ENCODE peak calls at places on chromosome 22, in nine cellular contexts. One of them, this sample, is unnamed.

GRCh38 chr22:29346659-29347058 is 31.2 kb upstream of the RASL10A start:
- DNase-seq in stimulated activated CD8-positive, alpha-beta memory T cell treated with anti-CD3 and anti-CD28 coated beads, Interleukin-7, amount 100 ng/mL, for 48 hours: no peak
- DNase-seq in COR-L47: no peak
- DNase-seq in H1: no peak
- DNase-seq in posterior cingulate gyrus: peak; percentile 63
- DNase-seq in left ventricle myocardium superior: peak; percentile 58
- DNase-seq in cerebellar cortex: peak; percentile 96
- DNase-seq in brain pericyte: no peak
- DNase-seq in lung: no peak
- DNase-seq in this sample: peak; percentile 28

GRCh38 chr22:27613099-27614089 is 188.2 kb downstream of the MN1 start:
- DNase-seq in stimulated activated CD8-positive, alpha-beta memory T cell treated with anti-CD3 and anti-CD28 coated beads, Interleukin-7, amount 100 ng/mL, for 48 hours: no peak
- DNase-seq in COR-L47: no peak
- DNase-seq in H1: no peak
- DNase-seq in posterior cingulate gyrus: no peak
- DNase-seq in left ventricle myocardium superior: no peak
- DNase-seq in cerebellar cortex: no peak
- DNase-seq in brain pericyte: no peak
- DNase-seq in lung: no peak
- DNase-seq in this sample: no peak

GRCh38 chr22:35540600-35541253 is at the start of gene RASD2:
- DNase-seq in stimulated activated CD8-positive, alpha-beta memory T cell treated with anti-CD3 and anti-CD28 coated beads, Interleukin-7, amount 100 ng/mL, for 48 hours: peak; percentile 31
- DNase-seq in COR-L47: peak; percentile 44
- DNase-seq in H1: no peak
- DNase-seq in posterior cingulate gyrus: peak; percentile 54
- DNase-seq in left ventricle myocardium superior: peak; percentile 67
- DNase-seq in cerebellar cortex: no peak
- DNase-seq in brain pericyte: no peak
- DNase-seq in lung: no peak
- DNase-seq in this sample: no peak

GRCh38 chr22:35539910-35540599 is 576 bp upstream of the RASD2 start:
- DNase-seq in stimulated activated CD8-positive, alpha-beta memory T cell treated with anti-CD3 and anti-CD28 coated beads, Interleukin-7, amount 100 ng/mL, for 48 hours: peak; percentile 21
- DNase-seq in COR-L47: no peak
- DNase-seq in H1: no peak
- DNase-seq in posterior cingulate gyrus: peak; percentile 43
- DNase-seq in left ventricle myocardium superior: peak; percentile 81
- DNase-seq in cerebellar cortex: no peak
- DNase-seq in brain pericyte: no peak
- DNase-seq in lung: no peak
- DNase-seq in this sample: no peak

GRCh38 chr22:49776891-49777290 is 50.8 kb downstream of the BRD1 start:
- DNase-seq in stimulated activated CD8-positive, alpha-beta memory T cell treated with anti-CD3 and anti-CD28 coated beads, Interleukin-7, amount 100 ng/mL, for 48 hours: no peak
- DNase-seq in COR-L47: no peak
- DNase-seq in H1: no peak
- DNase-seq in posterior cingulate gyrus: no peak
- DNase-seq in left ventricle myocardium superior: no peak
- DNase-seq in cerebellar cortex: no peak
- DNase-seq in brain pericyte: no peak
- DNase-seq in lung: no peak
- DNase-seq in this sample: no peak

GRCh38 chr22:37701121-37701786 is 4.4 kb downstream of the TRIOBP start:
- DNase-seq in stimulated activated CD8-positive, alpha-beta memory T cell treated with anti-CD3 and anti-CD28 coated beads, Interleukin-7, amount 100 ng/mL, for 48 hours: no peak
- DNase-seq in COR-L47: no peak
- DNase-seq in H1: no peak
- DNase-seq in posterior cingulate gyrus: no peak
- DNase-seq in left ventricle myocardium superior: no peak
- DNase-seq in cerebellar cortex: no peak
- DNase-seq in brain pericyte: no peak
- DNase-seq in lung: no peak
- DNase-seq in this sample: peak; percentile 14

GRCh38 chr22:17767236-17768065 is 6.8 kb downstream of the BID start:
- DNase-seq in stimulated activated CD8-positive, alpha-beta memory T cell treated with anti-CD3 and anti-CD28 coated beads, Interleukin-7, amount 100 ng/mL, for 48 hours: peak; percentile 64
- DNase-seq in COR-L47: no peak
- DNase-seq in H1: no peak
- DNase-seq in posterior cingulate gyrus: no peak
- DNase-seq in left ventricle myocardium superior: no peak
- DNase-seq in cerebellar cortex: no peak
- DNase-seq in brain pericyte: no peak
- DNase-seq in lung: no peak
- DNase-seq in this sample: no peak

GRCh38 chr22:19959587-19960490 is 18.2 kb upstream of the TXNRD2 start:
- DNase-seq in stimulated activated CD8-positive, alpha-beta memory T cell treated with anti-CD3 and anti-CD28 coated beads, Interleukin-7, amount 100 ng/mL, for 48 hours: no peak
- DNase-seq in COR-L47: no peak
- DNase-seq in H1: no peak
- DNase-seq in posterior cingulate gyrus: no peak
- DNase-seq in left ventricle myocardium superior: peak; percentile 35
- DNase-seq in cerebellar cortex: no peak
- DNase-seq in brain pericyte: no peak
- DNase-seq in lung: no peak
- DNase-seq in this sample: no peak

GRCh38 chr22:29641052-29641780 is 37.8 kb downstream of the NF2 start:
- DNase-seq in stimulated activated CD8-positive, alpha-beta memory T cell treated with anti-CD3 and anti-CD28 coated beads, Interleukin-7, amount 100 ng/mL, for 48 hours: no peak
- DNase-seq in COR-L47: no peak
- DNase-seq in H1: no peak
- DNase-seq in posterior cingulate gyrus: no peak
- DNase-seq in left ventricle myocardium superior: no peak
- DNase-seq in cerebellar cortex: no peak
- DNase-seq in brain pericyte: no peak
- DNase-seq in lung: no peak
- DNase-seq in this sample: no peak

GRCh38 chr22:28989035-28989464 is 72.6 kb downstream of the C22orf31 start:
- DNase-seq in stimulated activated CD8-positive, alpha-beta memory T cell treated with anti-CD3 and anti-CD28 coated beads, Interleukin-7, amount 100 ng/mL, for 48 hours: peak; percentile 38
- DNase-seq in COR-L47: no peak
- DNase-seq in H1: no peak
- DNase-seq in posterior cingulate gyrus: peak; percentile 31
- DNase-seq in left ventricle myocardium superior: no peak
- DNase-seq in cerebellar cortex: no peak
- DNase-seq in brain pericyte: no peak
- DNase-seq in lung: no peak
- DNase-seq in this sample: no peak

GRCh38 chr22:44171486-44172076 is 9.1 kb upstream of the PARVG start:
- DNase-seq in stimulated activated CD8-positive, alpha-beta memory T cell treated with anti-CD3 and anti-CD28 coated beads, Interleukin-7, amount 100 ng/mL, for 48 hours: no peak
- DNase-seq in COR-L47: no peak
- DNase-seq in H1: no peak
- DNase-seq in posterior cingulate gyrus: no peak
- DNase-seq in left ventricle myocardium superior: no peak
- DNase-seq in cerebellar cortex: no peak
- DNase-seq in brain pericyte: no peak
- DNase-seq in lung: no peak
- DNase-seq in this sample: no peak